ENCODE peak calls at places on chromosomes 3 and 15, in eight cellular contexts. B is activated CD8-positive, alpha-beta memory T cell treated with anti-CD3 and anti-CD28 coated beads, Interleukin-2, amount 50 U/mL, for 4 hours; C is lung microvascular endothelial cell; D is sigmoid colon; O is activated gamma-delta T cell treated with Interleukin-2 at 50 U/mL for 16 hours; F is OCI-LY7; P is NCI-H1105 treated with DMSO at 0.1 percent for 48 hours; V is CD8-positive, alpha-beta memory T cell. R is an unnamed sample.

GRCh38 chr15:73375755-73376305 is 7.1 kb upstream of the HCN4 start:
- DNase-seq in O (no peak), F (no peak), P (peak), B (no peak), V (no peak), D (no peak), C (no peak), R (peak)

GRCh38 chr3:126267169-126267975 is 87.0 kb upstream of the ALDH1L1 start:
- DNase-seq in O (no peak), F (no peak), P (no peak), C (peak), B (no peak), D (peak), V (no peak), R (peak)

GRCh38 chr15:96341465-96342142 is 11.1 kb downstream of the NR2F2 start:
- DNase-seq in B (no peak), C (peak), O (no peak), P (no peak), V (no peak), D (peak), F (no peak), R (no peak)

GRCh38 chr3:59970384-59970783 is 920.6 kb upstream of the CFAP20DC start:
- DNase-seq in D (no peak), C (no peak), B (no peak), V (no peak), P (no peak), O (no peak), F (no peak), R (no peak)

GRCh38 chr3:140186421-140186920 is 251.5 kb downstream of the CLSTN2 start:
- DNase-seq in C (peak), V (no peak), F (no peak), B (no peak), O (no peak), D (no peak), P (peak), R (peak)

GRCh38 chr15:41921167-41921566 is 27.3 kb upstream of the SPTBN5 start:
- DNase-seq in C (no peak), D (no peak), B (no peak), P (no peak), F (no peak), V (no peak), O (no peak), R (no peak)

GRCh38 chr15:56964182-56964581 is 45.7 kb downstream of the TCF12 start:
- DNase-seq in F (no peak), B (no peak), V (no peak), C (no peak), D (no peak), O (no peak), P (no peak), R (no peak)

GRCh38 chr15:35719964-35720507 is 174.1 kb upstream of the DPH6 start:
- DNase-seq in D (no peak), V (no peak), O (no peak), P (no peak), B (no peak), F (no peak), C (no peak), R (no peak)

GRCh38 chr3:188264231-188265213 is 110.6 kb downstream of the LPP start:
- DNase-seq in F (no peak), D (peak), P (no peak), B (no peak), V (no peak), C (peak), O (no peak), R (no peak)

GRCh38 chr15:95733931-95734330 is 596.6 kb upstream of the NR2F2 start:
- DNase-seq in D (no peak), V (no peak), B (no peak), P (no peak), O (peak), F (no peak), C (peak), R (no peak)

GRCh38 chr3:124442463-124442862 is 287.8 kb upstream of the UMPS start:
- DNase-seq in D (no peak), O (no peak), B (no peak), F (no peak), C (no peak), P (no peak), V (no peak), R (no peak)

GRCh38 chr3:101836907-101837598 is 12.3 kb upstream of the NFKBIZ start:
- DNase-seq in C (peak), V (no peak), O (no peak), F (no peak), P (peak), B (no peak), D (no peak), R (peak)

GRCh38 chr15:85606721-85607120 is 188.0 kb downstream of the KLHL25 start:
- DNase-seq in O (no peak), F (no peak), C (no peak), B (no peak), V (no peak), P (no peak), D (no peak), R (no peak)

GRCh38 chr15:63374686-63375520 is 6.7 kb downstream of the CA12 start:
- DNase-seq in O (no peak), D (no peak), V (no peak), P (no peak), C (peak), B (no peak), F (no peak), R (peak)

GRCh38 chr3:170079466-170080165 is 41.8 kb downstream of the GPR160 start:
- DNase-seq in P (no peak), C (no peak), D (no peak), V (no peak), F (no peak), B (no peak), O (no peak), R (no peak)

GRCh38 chr3:192850501-192850981 is 67.1 kb downstream of the MB21D2 start:
- DNase-seq in V (no peak), P (no peak), F (no peak), O (no peak), D (no peak), C (no peak), B (no peak), R (no peak)

GRCh38 chr15:60374628-60375081 is 23.1 kb downstream of the ANXA2 start:
- DNase-seq in F (no peak), O (no peak), V (no peak), D (peak), C (peak), P (peak), B (no peak), R (peak)

GRCh38 chr15:50676799-50677483 is 9.7 kb downstream of the TRPM7 start:
- DNase-seq in B (no peak), O (no peak), V (no peak), P (no peak), D (no peak), C (no peak), F (no peak), R (no peak)

GRCh38 chr3:197430502-197430901 is 125.3 kb downstream of the BDH1 start:
- DNase-seq in O (no peak), F (no peak), B (no peak), P (no peak), V (no peak), C (no peak), D (no peak), R (no peak)

GRCh38 chr15:71654714-71655174 is 155.6 kb upstream of the NR2E3 start:
- DNase-seq in D (no peak), B (no peak), P (no peak), V (no peak), C (peak), F (no peak), O (no peak), R (peak)

GRCh38 chr3:48128779-48129178 is 59.4 kb downstream of the CDC25A start:
- DNase-seq in D (no peak), F (no peak), V (no peak), P (no peak), B (no peak), O (no peak), C (no peak), R (no peak)

GRCh38 chr15:62572797-62573196 is 407.7 kb upstream of the C2CD4B start:
- DNase-seq in D (no peak), B (no peak), F (no peak), P (no peak), V (no peak), C (no peak), O (no peak), R (no peak)

GRCh38 chr3:135271562-135272290 is 476.7 kb downstream of the EPHB1 start:
- DNase-seq in B (no peak), O (no peak), D (no peak), C (no peak), F (no peak), V (no peak), P (peak), R (peak)

GRCh38 chr3:177427096-177427495 is 229.8 kb upstream of the TBL1XR1 start:
- DNase-seq in D (no peak), P (no peak), V (no peak), C (no peak), O (peak), B (peak), F (peak), R (no peak)

GRCh38 chr15:51093865-51094605 is 671 bp downstream of the TNFAIP8L3 start:
- DNase-seq in V (no peak), O (no peak), B (no peak), P (no peak), F (no peak), D (peak), C (peak), R (peak)

GRCh38 chr3:15470804-15471203 is 43.4 kb downstream of the EAF1 start:
- DNase-seq in F (no peak), O (no peak), V (no peak), D (no peak), C (no peak), B (no peak), P (no peak), R (no peak)

GRCh38 chr15:65306551-65306950 is 2.1 kb downstream of the RNU5B-1 start:
- DNase-seq in P (peak), D (no peak), F (no peak), V (no peak), B (no peak), C (no peak), O (no peak), R (peak)

GRCh38 chr15:50262533-50262932 is 3.0 kb downstream of the HDC start:
- DNase-seq in B (peak), P (no peak), V (peak), O (peak), C (no peak), D (no peak), F (no peak), R (no peak)

GRCh38 chr3:126128504-126129407 is 44.8 kb upstream of the SLC41A3 start:
- DNase-seq in V (no peak), B (peak), C (no peak), O (no peak), F (no peak), D (peak), P (no peak), R (no peak)

GRCh38 chr15:90082140-90082713 is 20.0 kb downstream of the IDH2 start:
- DNase-seq in O (no peak), D (peak), C (no peak), B (no peak), V (no peak), P (no peak), F (no peak), R (no peak)

GRCh38 chr3:128697336-128697735 is 28.6 kb upstream of the RAB7A start:
- DNase-seq in D (no peak), C (no peak), P (no peak), B (no peak), O (no peak), F (no peak), V (no peak), R (no peak)

GRCh38 chr3:171306631-171307030 is 153.6 kb downstream of the TNIK start:
- DNase-seq in B (no peak), F (no peak), D (peak), C (peak), V (no peak), P (no peak), O (no peak), R (no peak)

GRCh38 chr15:25860885-25861866 is 2.0 kb downstream of the ATP10A start:
- DNase-seq in P (no peak), V (no peak), F (peak), D (no peak), O (peak), B (no peak), C (no peak), R (no peak)

R was measured in NCI-H69.